ENCODE peak calls at places on chromosomes 11 and 22, in six cellular contexts. M is A549, L is endothelial cell of umbilical vein, X is K562, U is GM12878, N is HepG2. V is an unnamed sample.

GRCh38 chr22:46074771-46075551 is 75.4 kb upstream of the PPARA start:
- DNase-seq in M (no peak), L (no peak), X (no peak), U (no peak), N (no peak), V (no peak)

GRCh38 chr11:18633256-18634139 is 644 bp downstream of the SPTY2D1 start:
- DNase-seq in M (no peak), L (no peak), X (no peak), U (peak; percentile 75), N (no peak), V (peak; percentile 37)

GRCh38 chr11:110090466-110091026 is 2.6 kb upstream of the ZC3H12C start:
- DNase-seq in M (no peak), L (no peak), X (no peak), U (no peak), N (no peak), V (no peak)

GRCh38 chr11:68214173-68215086 is 1.3 kb upstream of the KMT5B start:
- DNase-seq in M (no peak), L (peak; percentile 17), X (no peak), U (no peak), N (no peak), V (no peak)

GRCh38 chr11:69158301-69159152 is 2.8 kb downstream of the SMIM38 start:
- DNase-seq in M (no peak), L (no peak), X (no peak), U (no peak), N (no peak), V (no peak)

GRCh38 chr11:132022718-132023117 is 652.3 kb downstream of the NTM start:
- DNase-seq in M (no peak), L (no peak), X (no peak), U (no peak), N (no peak), V (no peak)

GRCh38 chr22:25668437-25668836 is 73.6 kb upstream of the MYO18B start:
- DNase-seq in M (no peak), L (peak; percentile 4), X (no peak), U (no peak), N (peak; percentile 92), V (no peak)

GRCh38 chr11:8234425-8234821 is 29.3 kb downstream of the LMO1 start:
- DNase-seq in M (peak; percentile 86), L (no peak), X (no peak), U (no peak), N (no peak), V (no peak)

GRCh38 chr22:36612458-36612857 is 83.5 kb upstream of the EIF3D start:
- DNase-seq in M (no peak), L (no peak), X (no peak), U (no peak), N (no peak), V (no peak)

GRCh38 chr11:113384551-113384950 is 3.0 kb upstream of the ANKK1 start:
- DNase-seq in M (no peak), L (peak; percentile 94), X (no peak), U (no peak), N (peak; percentile 29), V (no peak)

GRCh38 chr11:94767701-94768601 is at the start of gene AMOTL1:
- DNase-seq in M (no peak), L (peak; percentile 85), X (peak; percentile 75), U (no peak), N (no peak), V (peak; percentile 87)

GRCh38 chr11:70729949-70730348 is 331.6 kb downstream of the CTTN start:
- DNase-seq in M (no peak), L (no peak), X (no peak), U (no peak), N (no peak), V (no peak)

GRCh38 chr11:70725272-70725671 is 326.9 kb downstream of the CTTN start:
- DNase-seq in M (no peak), L (no peak), X (no peak), U (no peak), N (no peak), V (no peak)

GRCh38 chr11:70727021-70727420 is 328.7 kb downstream of the CTTN start:
- DNase-seq in M (no peak), L (no peak), X (no peak), U (no peak), N (no peak), V (no peak)

GRCh38 chr11:70727899-70728620 is 329.7 kb downstream of the CTTN start:
- DNase-seq in M (no peak), L (no peak), X (no peak), U (no peak), N (no peak), V (no peak)

DNA sequence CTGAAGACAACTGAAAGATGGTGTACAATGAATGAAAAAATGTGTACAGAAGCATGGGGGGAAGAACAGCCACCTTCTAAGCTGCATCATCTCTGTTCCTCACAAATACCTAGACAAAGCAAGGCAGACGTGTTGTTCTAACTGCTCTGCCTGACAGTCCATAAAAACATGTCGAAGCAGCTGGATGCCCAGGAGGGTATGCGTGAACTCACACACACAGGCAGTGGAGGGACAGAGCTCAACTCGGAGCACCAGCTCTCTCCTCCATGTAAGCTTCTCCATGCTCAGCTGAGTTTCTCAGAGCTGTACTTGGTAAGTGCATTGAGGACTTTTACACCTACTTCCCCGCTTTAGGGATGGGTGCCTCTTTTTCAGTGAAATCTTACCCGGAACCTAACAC is 327.5 kb downstream of the CTTN start:
- DNase-seq in M (no peak), L (no peak), X (no peak), U (no peak), N (no peak), V (no peak)
- TF ChIP-seq MYC in M (no peak), L (no peak), X (no peak), U (no peak), N (no peak), V (no peak)

GRCh38 chr22:34297536-34298120 is 377.4 kb upstream of the LARGE1 start:
- DNase-seq in M (no peak), L (no peak), X (no peak), U (no peak), N (no peak), V (no peak)

GRCh38 chr22:34296456-34296855 is 376.2 kb upstream of the LARGE1 start:
- DNase-seq in M (no peak), L (no peak), X (no peak), U (no peak), N (no peak), V (no peak)

GRCh38 chr22:34303656-34304055 is 383.4 kb upstream of the LARGE1 start:
- DNase-seq in M (no peak), L (no peak), X (no peak), U (no peak), N (no peak), V (no peak)

GRCh38 chr22:34306361-34306760 is 386.1 kb upstream of the LARGE1 start:
- DNase-seq in M (no peak), L (no peak), X (no peak), U (no peak), N (no peak), V (no peak)

DNA sequence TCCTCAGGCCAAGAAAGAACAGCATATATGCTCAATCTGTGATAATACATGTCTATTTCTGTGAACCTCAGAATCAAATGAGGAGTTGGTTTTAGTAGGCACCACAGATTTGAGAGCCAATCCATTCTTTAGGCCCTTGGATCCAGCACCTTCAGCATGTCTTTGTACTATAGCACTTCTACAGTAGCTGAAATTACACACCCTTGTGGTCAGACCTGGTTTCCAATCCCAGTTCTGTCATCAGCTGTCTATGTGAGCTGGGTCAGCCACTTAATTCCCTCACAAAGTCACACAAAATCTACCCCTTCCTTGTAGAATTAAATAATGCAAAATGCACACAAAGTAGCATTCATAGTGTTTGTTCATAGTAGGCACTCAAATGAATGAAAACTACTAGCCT is 381.3 kb upstream of the LARGE1 start:
- DNase-seq in M (no peak), L (no peak), X (no peak), U (no peak), N (no peak), V (no peak)
- TF ChIP-seq MYC in M (no peak), L (no peak), X (no peak), U (no peak), N (no peak), V (no peak)

GRCh38 chr11:27242591-27242990 is 120.4 kb downstream of the CCDC34 start:
- DNase-seq in M (no peak), L (no peak), X (no peak), U (no peak), N (no peak), V (no peak)

GRCh38 chr11:27238811-27239210 is 124.2 kb downstream of the CCDC34 start:
- DNase-seq in M (no peak), L (no peak), X (no peak), U (no peak), N (no peak), V (no peak)

GRCh38 chr11:27244900-27245299 is 118.1 kb downstream of the CCDC34 start:
- DNase-seq in M (no peak), L (no peak), X (no peak), U (no peak), N (no peak), V (no peak)

GRCh38 chr11:27239305-27239942 is 123.6 kb downstream of the CCDC34 start:
- DNase-seq in M (no peak), L (no peak), X (no peak), U (no peak), N (no peak), V (no peak)

DNA sequence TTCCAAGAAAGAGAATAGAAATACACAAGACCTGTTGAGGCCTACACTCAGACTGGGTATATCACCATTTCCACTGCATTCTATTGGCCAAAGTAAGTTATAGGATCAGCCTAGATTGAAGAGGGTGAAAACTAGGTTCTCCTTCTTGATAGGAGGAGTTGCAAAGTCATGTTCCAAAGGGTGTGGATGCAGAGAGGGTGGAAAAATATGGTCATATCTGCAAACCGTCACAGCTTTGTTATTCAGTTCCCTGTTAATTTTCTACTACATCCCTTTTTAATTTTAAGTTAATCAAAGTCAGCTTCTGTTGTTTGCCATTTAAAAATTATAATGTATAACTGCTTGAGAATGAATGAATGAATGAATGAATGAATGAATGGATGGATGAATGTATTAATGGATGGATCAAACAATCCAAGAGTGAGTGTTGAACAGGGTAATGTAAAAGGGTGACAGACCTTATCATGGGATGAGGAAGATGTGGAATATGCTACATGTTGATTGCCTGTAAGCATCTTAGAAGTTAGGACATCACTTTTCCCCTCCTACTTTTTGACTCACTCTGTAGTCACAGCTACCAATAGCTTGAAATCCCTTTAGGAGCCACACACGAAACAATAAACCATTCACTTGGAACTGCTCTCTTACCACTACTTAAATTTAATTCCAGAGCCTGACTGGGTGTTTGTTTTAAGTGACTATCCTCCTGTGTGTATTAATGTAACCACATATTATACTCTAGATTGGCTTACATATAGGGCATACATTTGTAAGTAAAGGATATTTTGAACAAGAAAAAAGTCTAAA is 121.5 kb downstream of the CCDC34 start:
- DNase-seq in M (no peak), L (no peak), X (peak; percentile 16), U (no peak), N (no peak), V (no peak)
- TF ChIP-seq MYC in M (no peak), L (no peak), X (no peak), U (no peak), N (no peak), V (no peak)

DNA sequence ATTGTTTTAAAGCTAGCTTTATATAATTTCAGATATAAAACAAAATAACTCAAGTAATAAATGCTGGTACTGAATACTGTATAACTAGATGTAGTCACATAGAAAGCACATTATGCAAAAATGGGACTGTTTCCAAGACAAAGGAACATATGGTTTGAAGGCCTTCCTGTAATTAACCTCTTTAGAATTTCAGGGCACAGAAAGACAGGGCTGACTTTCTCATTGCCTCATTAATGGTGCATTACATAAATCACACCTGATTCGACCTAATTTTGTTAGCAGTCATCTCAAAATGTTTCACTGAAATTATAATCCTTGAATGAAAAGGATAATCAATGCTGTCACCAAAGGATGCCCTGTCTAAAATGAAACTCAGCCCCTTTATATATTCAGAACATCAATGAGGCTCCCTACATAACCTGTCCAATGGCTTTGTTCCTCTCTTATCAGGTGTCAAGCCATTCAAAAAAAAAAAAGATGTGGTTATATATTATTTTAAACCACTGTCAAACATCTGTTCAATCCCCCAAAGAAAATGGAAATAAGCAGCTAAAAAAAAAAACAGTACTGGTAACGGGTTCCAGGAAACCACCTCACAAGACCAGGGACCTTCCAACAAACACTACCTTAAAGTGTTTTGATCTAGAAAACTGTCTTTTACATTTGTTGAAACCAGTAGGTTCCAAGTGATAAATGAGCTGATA is 77.4 kb downstream of the FAM168A start:
- DNase-seq in M (no peak), L (peak; percentile 81), X (no peak), U (peak; percentile 47), N (no peak), V (no peak)
- TF ChIP-seq MYC in M (no peak), L (no peak), X (no peak), U (no peak), N (no peak), V (no peak)

V was measured in NB4.